ENCODE peak calls at places on chromosomes 7 and 10, in eight cellular contexts. K is WERI-Rb-1, S is body of pancreas, Q is heart right ventricle, Z is brain microvascular endothelial cell, I is lower lobe of right lung, V is GM23338, G is HCT116. U is an unnamed sample.
A peak's percentile ranks its signal among the peaks of the same experiment; 100 is the strongest.

GRCh38 chr7:131504157-131504899 is 52.1 kb downstream of the PODXL start:
- DNase-seq in K (no peak), S (no peak), Q (no peak), Z (no peak), I (no peak), V (no peak), G (no peak), U (no peak)

GRCh38 chr10:8163824-8164223 is 109.3 kb downstream of the GATA3 start:
- DNase-seq in K (no peak), S (no peak), Q (no peak), Z (no peak), I (no peak), V (no peak), G (no peak), U (no peak)

GRCh38 chr7:68828575-68828974 is 769.7 kb upstream of the AUTS2 start:
- DNase-seq in K (peak; percentile 19), S (no peak), Q (no peak), Z (no peak), I (no peak), V (no peak), G (no peak), U (no peak)

GRCh38 chr7:50807026-50807730 is 24.5 kb upstream of the GRB10 start:
- DNase-seq in K (no peak), S (no peak), Q (no peak), Z (peak; percentile 64), I (no peak), V (no peak), G (no peak), U (no peak)

GRCh38 chr10:6226216-6226615 is 23.5 kb downstream of the PFKFB3 start:
- DNase-seq in K (no peak), S (no peak), Q (no peak), Z (no peak), I (peak; percentile 20), V (no peak), G (no peak), U (no peak)

GRCh38 chr10:78579995-78580394 is 488.8 kb upstream of the ZMIZ1 start:
- DNase-seq in K (no peak), S (peak; percentile 35), Q (peak; percentile 78), Z (no peak), I (no peak), V (no peak), G (no peak), U (no peak)

GRCh38 chr10:60465801-60466200 is 76.1 kb upstream of the ANK3 start:
- DNase-seq in K (no peak), S (no peak), Q (no peak), Z (peak; percentile 38), I (no peak), V (no peak), G (no peak), U (no peak)

GRCh38 chr10:89090760-89091455 is 100.3 kb downstream of the FAS start:
- DNase-seq in K (no peak), S (no peak), Q (no peak), Z (no peak), I (no peak), V (no peak), G (no peak), U (no peak)

GRCh38 chr7:72020301-72020700 is 391.8 kb downstream of the CALN1 start:
- DNase-seq in K (no peak), S (no peak), Q (no peak), Z (no peak), I (no peak), V (no peak), G (no peak), U (no peak)

GRCh38 chr10:104022020-104022419 is 55.1 kb downstream of the SLK start:
- DNase-seq in K (no peak), S (no peak), Q (no peak), Z (no peak), I (no peak), V (no peak), G (no peak), U (no peak)

GRCh38 chr10:128125416-128125943 is 743 bp downstream of the MKI67 start:
- DNase-seq in K (peak; percentile 13), S (no peak), Q (no peak), Z (no peak), I (peak; percentile 50), V (no peak), G (no peak), U (no peak)

GRCh38 chr10:77960829-77961329 is 34.3 kb upstream of the DLG5 start:
- DNase-seq in K (no peak), S (no peak), Q (no peak), Z (no peak), I (no peak), V (no peak), G (no peak), U (no peak)

GRCh38 chr7:119935418-119936025 is 337.5 kb upstream of the KCND2 start:
- DNase-seq in K (no peak), S (no peak), Q (no peak), Z (no peak), I (no peak), V (peak; percentile 66), G (peak; percentile 32), U (no peak)

GRCh38 chr7:102288285-102288930 is 1.7 kb downstream of the SH2B2 start:
- DNase-seq in K (no peak), S (no peak), Q (no peak), Z (no peak), I (no peak), V (no peak), G (no peak), U (no peak)

GRCh38 chr7:75687246-75688088 is 51.3 kb downstream of the HIP1 start:
- DNase-seq in K (no peak), S (no peak), Q (no peak), Z (no peak), I (no peak), V (no peak), G (no peak), U (no peak)

GRCh38 chr7:48084727-48085432 is 4.2 kb upstream of the UPP1 start:
- DNase-seq in K (no peak), S (peak; percentile 75), Q (peak; percentile 40), Z (peak; percentile 98), I (no peak), V (no peak), G (peak; percentile 87), U (peak; percentile 86)

GRCh38 chr7:84021292-84021898 is 173.2 kb downstream of the SEMA3A start:
- DNase-seq in K (no peak), S (no peak), Q (no peak), Z (peak; percentile 23), I (no peak), V (no peak), G (no peak), U (no peak)

GRCh38 chr10:95314519-95314918 is 23.7 kb upstream of the PDLIM1 start:
- DNase-seq in K (no peak), S (no peak), Q (no peak), Z (no peak), I (no peak), V (no peak), G (no peak), U (no peak)

GRCh38 chr10:53980210-53980609 is 820.8 kb downstream of the PCDH15 start:
- DNase-seq in K (no peak), S (no peak), Q (no peak), Z (no peak), I (no peak), V (no peak), G (no peak), U (no peak)

DNA sequence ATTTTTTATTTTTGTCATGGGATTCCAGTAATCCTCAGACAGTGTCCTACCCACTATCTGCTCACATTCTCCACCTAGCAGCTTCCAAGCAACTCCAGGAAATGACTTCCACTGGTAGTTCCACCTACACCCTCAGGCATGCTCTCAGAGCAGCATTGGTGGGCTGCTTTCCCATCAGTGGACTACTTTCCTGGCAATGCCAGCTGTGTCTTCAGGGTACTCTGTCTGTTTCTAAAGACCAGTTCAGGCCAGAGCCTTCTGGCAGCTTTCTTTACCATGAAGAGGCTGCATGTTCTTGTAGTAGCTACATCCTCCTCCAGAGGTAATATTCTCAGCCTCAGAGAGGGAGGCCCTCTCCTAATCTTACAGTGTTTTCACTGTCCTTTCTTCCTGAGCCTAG is 243.9 kb downstream of the HGF start:
- DNase-seq in K (no peak), S (no peak), Q (no peak), Z (no peak), I (no peak), V (no peak), G (no peak), U (no peak)
- TF ChIP-seq CTCF in K (no peak), S (no peak), Q (no peak), Z (no peak), I (no peak), V (no peak), G (no peak), U (no peak)

GRCh38 chr7:154873722-154874121 is 129.2 kb downstream of the PAXIP1 start:
- DNase-seq in K (no peak), S (no peak), Q (no peak), Z (no peak), I (peak; percentile 10), V (no peak), G (no peak), U (no peak)
- H3K27ac ChIP-seq in K (no peak overlapping the region), S (no peak overlapping the region), Q (no peak overlapping the region), Z (no peak overlapping the region), I (no peak overlapping the region), V (no peak overlapping the region), G (no peak overlapping the region), U (no peak overlapping the region)

GRCh38 chr7:98291717-98292116 is 10.2 kb downstream of the BRI3 start:
- DNase-seq in K (no peak), S (no peak), Q (no peak), Z (no peak), I (no peak), V (peak; percentile 67), G (no peak), U (no peak)
- TF ChIP-seq CTCF in K (peak; percentile 23), S (peak; percentile 12), Q (peak; percentile 11), Z (peak; percentile 39), I (peak; percentile 15), V (peak; percentile 41), G (peak; percentile 28), U (no peak)

GRCh38 chr7:66050990-66051424 is 24.6 kb upstream of the ASL start:
- DNase-seq in K (no peak), S (peak; percentile 78), Q (no peak), Z (peak; percentile 72), I (peak; percentile 72), V (no peak), G (no peak), U (no peak)

GRCh38 chr7:66055321-66055956 is 20.2 kb upstream of the ASL start:
- DNase-seq in K (no peak), S (no peak), Q (no peak), Z (peak; percentile 37), I (no peak), V (no peak), G (no peak), U (no peak)

GRCh38 chr7:66054063-66054462 is 21.6 kb upstream of the ASL start:
- DNase-seq in K (no peak), S (no peak), Q (no peak), Z (no peak), I (no peak), V (no peak), G (no peak), U (no peak)

GRCh38 chr7:66050337-66050957 is 25.2 kb upstream of the ASL start:
- DNase-seq in K (no peak), S (no peak), Q (no peak), Z (no peak), I (no peak), V (no peak), G (no peak), U (no peak)

DNA sequence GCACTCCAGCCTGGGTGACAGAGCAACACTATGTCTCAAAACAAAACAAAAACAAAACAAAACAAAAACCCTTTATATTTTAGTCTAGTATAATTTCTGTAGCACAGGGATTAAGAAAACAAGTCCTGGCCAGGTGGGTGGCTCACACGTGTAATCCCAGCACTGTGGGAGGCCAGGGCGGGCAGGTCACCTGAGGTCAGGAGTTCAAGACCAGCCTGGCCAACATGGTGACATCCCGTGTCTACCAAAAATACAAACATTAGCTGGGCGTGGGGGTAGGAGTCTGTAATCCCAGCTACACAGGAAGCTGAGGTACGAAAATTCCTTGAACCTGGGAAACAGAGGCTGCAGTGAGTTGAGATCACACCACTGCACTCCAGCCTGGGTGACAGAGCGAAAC is 23.2 kb upstream of the ASL start:
- DNase-seq in K (no peak), S (no peak), Q (no peak), Z (no peak), I (no peak), V (no peak), G (no peak), U (no peak)
- H3K27ac ChIP-seq in K (no peak overlapping the region), S (no peak overlapping the region), Q (no peak overlapping the region), Z (no peak overlapping the region), I (no peak overlapping the region), V (no peak overlapping the region), G (no peak overlapping the region), U (no peak overlapping the region)

U was measured in thoracic aorta.